ENCODE peak calls at places on chromosomes 13 and 19, in eight cellular contexts. N is A549, V is thoracic aorta, R is hepatocyte, J is left lung, I is endodermal cell, U is fibroblast of lung, P is neural progenitor cell. E is an unnamed sample.

GRCh38 chr13:29448124-29448685 is 147.3 kb downstream of the SLC7A1 start:
- DNase-seq in J (no peak), R (no peak), V (no peak), P (no peak), I (peak), U (no peak), N (no peak), E (no peak)

GRCh38 chr19:8639821-8640401 is 9.5 kb downstream of the NFILZ start:
- DNase-seq in J (peak), R (no peak), I (peak), V (no peak), P (peak), N (no peak), U (no peak), E (no peak)

GRCh38 chr19:18388328-18389094 is 2.6 kb downstream of the GDF15 start:
- DNase-seq in P (peak), I (peak), V (peak), J (peak), N (no peak), R (peak), U (peak), E (peak)

GRCh38 chr19:49690656-49691242 is at the start of gene CPT1C:
- DNase-seq in J (no peak), V (no peak), P (peak), I (peak), R (peak), U (peak), N (no peak), E (peak)

GRCh38 chr19:20359933-20360720 is 193.1 kb downstream of the ZNF486 start:
- DNase-seq in R (no peak), P (peak), V (no peak), J (no peak), U (no peak), N (no peak), I (peak), E (peak)

GRCh38 chr19:16112778-16113177 is 1.1 kb downstream of the RAB8A start:
- DNase-seq in U (no peak), J (no peak), R (no peak), V (no peak), N (no peak), P (no peak), I (no peak), E (no peak)

GRCh38 chr19:10829967-10830366 is 6.0 kb downstream of the TMED1 start:
- DNase-seq in N (no peak), J (peak), P (no peak), R (no peak), U (no peak), I (no peak), V (no peak), E (no peak)

GRCh38 chr13:50198508-50198907 is 183.3 kb downstream of the KCNRG start:
- DNase-seq in V (no peak), J (no peak), P (no peak), U (peak), N (no peak), R (no peak), I (no peak), E (no peak)

GRCh38 chr19:50547385-50548190 is 20.6 kb downstream of the LRRC4B start:
- DNase-seq in J (no peak), R (no peak), P (no peak), I (peak), N (no peak), U (no peak), V (no peak), E (no peak)

GRCh38 chr19:52520013-52520412 is 7.5 kb upstream of the ZNF808 start:
- DNase-seq in I (peak), V (no peak), N (no peak), R (peak), P (peak), U (no peak), J (no peak), E (no peak)

GRCh38 chr19:52724701-52725514 is 9.9 kb downstream of the ZNF611 start:
- DNase-seq in V (no peak), J (no peak), N (no peak), U (no peak), R (no peak), I (no peak), P (no peak), E (no peak)

GRCh38 chr19:56637976-56638555 is 4.9 kb upstream of the SMIM17 start:
- DNase-seq in N (peak), P (peak), I (peak), V (no peak), R (peak), U (peak), J (no peak), E (peak)

GRCh38 chr13:90485441-90485840 is 862.0 kb upstream of the MIR17HG start:
- DNase-seq in U (peak), P (no peak), V (no peak), N (no peak), R (no peak), J (no peak), I (no peak), E (no peak)
- H3K27ac ChIP-seq in U (no peak), P (no peak), V (no peak), N (no peak), R (no peak), J (no peak), I (no peak), E (no peak)

GRCh38 chr19:4372630-4373367 is 27.5 kb downstream of the SH3GL1 start:
- DNase-seq in J (no peak), U (no peak), P (no peak), I (no peak), V (no peak), N (no peak), R (no peak), E (no peak)
- TF ChIP-seq CTCF in J (no peak), U (no peak), P (no peak), I (no peak), V (no peak), N (no peak), R (no peak), E (no peak)

GRCh38 chr19:42250249-42250665 is 4.7 kb downstream of the ERF start:
- DNase-seq in R (no peak), N (no peak), I (no peak), J (no peak), P (no peak), U (no peak), V (no peak), E (no peak)
- H3K27ac ChIP-seq in R (peak), N (peak), I (no peak), J (peak), P (no peak), U (peak), V (peak), E (peak)

DNA sequence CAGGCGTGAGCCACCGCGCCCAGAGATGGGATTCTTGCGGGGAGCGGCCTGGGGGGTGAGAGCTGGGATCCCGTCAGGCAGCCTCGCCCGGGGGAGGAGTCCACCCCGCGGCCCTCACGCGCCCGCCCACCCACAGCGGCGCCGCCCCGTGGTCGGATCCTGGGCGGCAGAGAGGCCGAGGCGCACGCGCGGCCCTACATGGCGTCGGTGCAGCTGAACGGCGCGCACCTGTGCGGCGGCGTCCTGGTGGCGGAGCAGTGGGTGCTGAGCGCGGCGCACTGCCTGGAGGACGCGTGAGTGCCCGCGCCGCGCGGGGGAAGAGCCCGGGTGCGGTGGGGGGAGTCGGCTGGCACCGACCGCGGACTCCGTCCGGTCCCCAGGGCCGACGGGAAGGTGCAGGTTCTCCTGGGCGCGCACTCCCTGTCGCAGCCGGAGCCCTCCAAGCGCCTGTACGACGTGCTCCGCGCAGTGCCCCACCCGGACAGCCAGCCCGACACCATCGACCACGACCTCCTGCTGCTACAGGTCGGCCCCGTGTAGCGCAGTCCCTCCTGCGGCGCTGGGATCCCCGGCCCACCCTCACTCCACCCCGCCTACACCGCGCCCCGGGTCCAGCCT is 1.1 kb downstream of the CFD start:
- DNase-seq in U (peak), I (peak), R (peak), P (peak), N (peak), J (peak), V (no peak), E (no peak)
- TF ChIP-seq CTCF in U (no peak), I (peak), R (peak), P (peak), N (peak), J (no peak), V (no peak), E (no peak)

GRCh38 chr19:34231439-34231838 is 22.9 kb upstream of the GARRE1 start:
- DNase-seq in N (no peak), V (no peak), I (peak), P (no peak), U (no peak), R (no peak), J (no peak), E (no peak)
- H3K27ac ChIP-seq in N (peak), V (peak), I (no peak), P (no peak), U (no peak), R (no peak), J (no peak), E (peak)

GRCh38 chr19:39843919-39844793 is 2.0 kb downstream of the FBL start:
- DNase-seq in R (peak), V (no peak), U (peak), N (peak), I (no peak), J (no peak), P (peak), E (no peak)
- TF ChIP-seq CTCF in R (peak), V (peak), U (peak), N (peak), I (peak), J (peak), P (peak), E (peak)

DNA sequence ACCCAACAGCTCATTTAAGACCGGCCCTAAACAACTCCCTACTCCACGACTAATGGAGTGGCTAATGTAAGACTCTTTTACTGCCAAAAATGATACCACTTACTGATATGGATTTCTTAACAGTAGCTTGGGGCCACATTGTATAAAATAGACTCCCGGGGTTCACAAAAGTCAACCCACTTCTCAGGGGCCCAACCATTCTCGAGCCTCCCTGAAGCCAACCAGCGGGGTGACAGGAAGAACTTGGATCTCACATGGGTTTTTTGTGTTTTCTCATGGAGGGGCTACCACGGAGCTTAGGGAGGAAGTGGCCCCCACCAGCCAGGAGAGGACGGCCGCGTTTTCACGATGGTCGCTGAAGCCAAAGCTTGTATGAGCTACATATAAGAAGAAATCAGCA is 8.1 kb downstream of the MCF2L start:
- DNase-seq in U (no peak), R (no peak), J (peak), N (no peak), I (no peak), P (no peak), V (no peak), E (no peak)
- H3K27ac ChIP-seq in U (no peak), R (no peak), J (no peak), N (no peak), I (no peak), P (no peak), V (no peak), E (no peak)

GRCh38 chr19:42178791-42179500 is 38.5 kb downstream of the DEDD2 start:
- DNase-seq in P (no peak), U (no peak), I (peak), N (peak), J (no peak), V (no peak), R (no peak), E (no peak)
- TF ChIP-seq CTCF in P (peak), U (peak), I (peak), N (peak), J (no peak), V (no peak), R (no peak), E (no peak)

GRCh38 chr13:110431851-110432294 is 124.8 kb downstream of the COL4A2 start:
- DNase-seq in R (no peak), I (no peak), J (no peak), P (no peak), U (no peak), N (no peak), V (no peak), E (no peak)
- H3K27ac ChIP-seq in R (no peak), I (no peak), J (no peak), P (no peak), U (no peak), N (no peak), V (peak), E (no peak)

E was measured in dorsolateral prefrontal cortex.